ENCODE peak calls at places on chromosome 2, in five cellular contexts. One of them, this sample, is unnamed.

GRCh38 chr2:59301466-59302402 is 1060.6 kb upstream of the FANCL start:
- DNase-seq in HFF-Myc: peak; percentile 70
- DNase-seq in A549: peak; percentile 70
- DNase-seq in colonic mucosa: peak; percentile 34
- DNase-seq in aorta: no peak
- DNase-seq in this sample: peak; percentile 31

GRCh38 chr2:177738461-177739234 is 333.9 kb downstream of the PDE11A start:
- DNase-seq in HFF-Myc: no peak
- DNase-seq in A549: no peak
- DNase-seq in colonic mucosa: no peak
- DNase-seq in aorta: no peak
- DNase-seq in this sample: no peak

GRCh38 chr2:66700181-66700686 is 265.3 kb downstream of the MEIS1 start:
- DNase-seq in HFF-Myc: no peak
- DNase-seq in A549: no peak
- DNase-seq in colonic mucosa: no peak
- DNase-seq in aorta: no peak
- DNase-seq in this sample: no peak

GRCh38 chr2:71880846-71881610 is 266.6 kb downstream of the CYP26B1 start:
- DNase-seq in HFF-Myc: peak; percentile 67
- DNase-seq in A549: peak; percentile 47
- DNase-seq in colonic mucosa: peak; percentile 24
- DNase-seq in aorta: peak; percentile 94
- DNase-seq in this sample: peak; percentile 12

GRCh38 chr2:233422050-233422639 is 67.9 kb downstream of the DGKD start:
- DNase-seq in HFF-Myc: no peak
- DNase-seq in A549: peak; percentile 97
- DNase-seq in colonic mucosa: peak; percentile 89
- DNase-seq in aorta: no peak
- DNase-seq in this sample: no peak

GRCh38 chr2:156110890-156111289 is 221.6 kb downstream of the NR4A2 start:
- DNase-seq in HFF-Myc: no peak
- DNase-seq in A549: peak; percentile 46
- DNase-seq in colonic mucosa: peak; percentile 45
- DNase-seq in aorta: no peak
- DNase-seq in this sample: no peak

GRCh38 chr2:165163771-165164170 is 40.1 kb downstream of the SCN3A start:
- DNase-seq in HFF-Myc: no peak
- DNase-seq in A549: no peak
- DNase-seq in colonic mucosa: no peak
- DNase-seq in aorta: no peak
- DNase-seq in this sample: peak; percentile 3

GRCh38 chr2:135473567-135473966 is 57.5 kb downstream of the ZRANB3 start:
- DNase-seq in HFF-Myc: no peak
- DNase-seq in A549: peak; percentile 27
- DNase-seq in colonic mucosa: no peak
- DNase-seq in aorta: no peak
- DNase-seq in this sample: no peak

GRCh38 chr2:165837122-165837521 is 43.1 kb upstream of the GALNT3 start:
- DNase-seq in HFF-Myc: no peak
- DNase-seq in A549: peak; percentile 7
- DNase-seq in colonic mucosa: no peak
- DNase-seq in aorta: no peak
- DNase-seq in this sample: peak; percentile 14

GRCh38 chr2:45258251-45258775 is 249.1 kb upstream of the SIX2 start:
- DNase-seq in HFF-Myc: no peak
- DNase-seq in A549: no peak
- DNase-seq in colonic mucosa: no peak
- DNase-seq in aorta: no peak
- DNase-seq in this sample: no peak

GRCh38 chr2:61536086-61536722 is 2.0 kb downstream of the XPO1 start:
- DNase-seq in HFF-Myc: no peak
- DNase-seq in A549: peak; percentile 30
- DNase-seq in colonic mucosa: no peak
- DNase-seq in aorta: peak; percentile 92
- DNase-seq in this sample: no peak

GRCh38 chr2:38572167-38572566 is 30.6 kb downstream of the HNRNPLL start:
- DNase-seq in HFF-Myc: peak; percentile 12
- DNase-seq in A549: no peak
- DNase-seq in colonic mucosa: no peak
- DNase-seq in aorta: no peak
- DNase-seq in this sample: peak; percentile 23

GRCh38 chr2:96547203-96547641 is 10.7 kb downstream of the ARID5A start:
- DNase-seq in HFF-Myc: no peak
- DNase-seq in A549: no peak
- DNase-seq in colonic mucosa: no peak
- DNase-seq in aorta: peak; percentile 68
- DNase-seq in this sample: no peak

DNA sequence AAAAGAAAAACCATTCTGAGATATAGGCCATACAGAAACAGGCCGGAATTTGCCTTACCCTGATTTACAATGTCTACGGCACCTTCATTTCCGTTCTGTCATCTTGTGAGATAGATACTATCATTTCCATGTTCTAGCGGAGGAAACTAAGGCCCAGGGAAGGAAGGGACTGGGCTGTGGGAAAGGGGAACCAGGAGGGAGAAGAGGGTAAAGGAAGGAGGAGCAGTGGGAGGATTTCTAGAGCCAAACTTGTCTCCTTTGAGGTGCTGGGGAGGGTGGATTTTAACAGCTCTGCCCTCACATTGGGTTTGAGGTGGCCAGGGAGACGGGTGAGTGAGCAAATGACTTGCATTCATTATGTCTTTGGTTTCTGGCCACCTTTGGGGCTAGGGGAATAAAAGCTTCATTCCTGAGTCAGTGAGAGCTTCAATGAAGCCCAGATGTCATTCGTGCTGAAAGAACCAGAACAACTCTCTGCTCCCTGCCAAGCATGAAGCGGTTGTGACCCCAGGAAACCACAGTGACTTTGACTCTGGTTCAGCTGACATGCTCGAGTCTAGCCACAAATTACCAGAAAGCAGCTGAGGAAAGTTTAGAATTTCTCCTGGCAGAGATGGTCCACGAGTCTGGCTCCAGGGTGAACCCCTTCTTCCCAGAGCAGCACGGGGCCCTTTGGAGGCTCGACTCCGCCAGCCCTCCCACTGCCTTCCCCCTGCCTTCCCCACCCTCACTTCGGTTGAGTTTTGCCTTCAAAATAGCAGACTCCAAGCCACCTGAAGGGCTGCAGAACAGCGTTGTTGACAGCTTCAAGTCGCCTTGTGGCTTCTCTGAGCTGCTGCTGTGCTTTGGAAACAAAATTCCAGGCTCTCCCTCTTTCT is 3.8 kb downstream of the ACTG2 start:
- DNase-seq in HFF-Myc: peak; percentile 85
- DNase-seq in A549: no peak
- DNase-seq in colonic mucosa: no peak
- DNase-seq in aorta: peak; percentile 63
- DNase-seq in this sample: peak; percentile 53
- H3K4me3 ChIP-seq in HFF-Myc: no peak overlapping the region
- H3K4me3 ChIP-seq in A549: no peak overlapping the region
- H3K4me3 ChIP-seq in colonic mucosa: peak overlapping the region; percentile 7
- H3K4me3 ChIP-seq in aorta: peak overlapping the region; percentile 16
- H3K4me3 ChIP-seq in this sample: peak overlapping the region; percentile 6

GRCh38 chr2:77336013-77336412 is 186.2 kb downstream of the LRRTM4 start:
- DNase-seq in HFF-Myc: no peak
- DNase-seq in A549: no peak
- DNase-seq in colonic mucosa: no peak
- DNase-seq in aorta: no peak
- DNase-seq in this sample: no peak
- H3K4me3 ChIP-seq in HFF-Myc: no peak overlapping the region
- H3K4me3 ChIP-seq in A549: no peak overlapping the region
- H3K4me3 ChIP-seq in colonic mucosa: no peak overlapping the region
- H3K4me3 ChIP-seq in aorta: no peak overlapping the region
- H3K4me3 ChIP-seq in this sample: no peak overlapping the region

DNA sequence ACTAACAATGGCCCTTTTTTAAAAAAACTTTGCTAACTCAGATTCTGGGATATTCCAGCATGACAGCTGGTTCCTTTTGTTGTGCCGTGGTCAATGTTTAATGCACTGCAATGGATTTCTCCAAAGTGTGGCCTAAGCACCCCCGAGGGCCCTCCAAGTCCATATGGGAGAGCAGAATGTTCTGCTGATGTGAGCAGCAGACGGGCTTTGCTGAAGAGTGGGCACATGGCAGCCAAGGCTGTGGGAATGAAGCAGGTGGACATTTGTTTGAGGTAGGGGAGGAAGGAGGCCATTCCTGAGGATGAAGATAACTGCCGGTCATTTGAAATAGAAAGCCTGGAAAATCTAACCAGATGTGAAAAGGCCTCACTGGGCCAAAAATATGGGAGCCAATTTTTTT is 483.7 kb upstream of the GCFC2 start:
- DNase-seq in HFF-Myc: no peak
- DNase-seq in A549: no peak
- DNase-seq in colonic mucosa: no peak
- DNase-seq in aorta: no peak
- DNase-seq in this sample: no peak
- H3K4me3 ChIP-seq in HFF-Myc: no peak overlapping the region
- H3K4me3 ChIP-seq in A549: no peak overlapping the region
- H3K4me3 ChIP-seq in colonic mucosa: no peak overlapping the region
- H3K4me3 ChIP-seq in aorta: no peak overlapping the region
- H3K4me3 ChIP-seq in this sample: no peak overlapping the region

GRCh38 chr2:167292430-167293171 is 404.3 kb downstream of the XIRP2 start:
- DNase-seq in HFF-Myc: peak; percentile 53
- DNase-seq in A549: peak; percentile 80
- DNase-seq in colonic mucosa: peak; percentile 91
- DNase-seq in aorta: peak; percentile 94
- DNase-seq in this sample: peak; percentile 38

GRCh38 chr2:167297292-167297691 is 409.0 kb downstream of the XIRP2 start:
- DNase-seq in HFF-Myc: no peak
- DNase-seq in A549: no peak
- DNase-seq in colonic mucosa: no peak
- DNase-seq in aorta: no peak
- DNase-seq in this sample: no peak

GRCh38 chr2:167294775-167295140 is 406.5 kb downstream of the XIRP2 start:
- DNase-seq in HFF-Myc: no peak
- DNase-seq in A549: no peak
- DNase-seq in colonic mucosa: no peak
- DNase-seq in aorta: no peak
- DNase-seq in this sample: no peak

GRCh38 chr2:167293172-167293781 is 405.0 kb downstream of the XIRP2 start:
- DNase-seq in HFF-Myc: no peak
- DNase-seq in A549: peak; percentile 6
- DNase-seq in colonic mucosa: peak; percentile 40
- DNase-seq in aorta: no peak
- DNase-seq in this sample: no peak

DNA sequence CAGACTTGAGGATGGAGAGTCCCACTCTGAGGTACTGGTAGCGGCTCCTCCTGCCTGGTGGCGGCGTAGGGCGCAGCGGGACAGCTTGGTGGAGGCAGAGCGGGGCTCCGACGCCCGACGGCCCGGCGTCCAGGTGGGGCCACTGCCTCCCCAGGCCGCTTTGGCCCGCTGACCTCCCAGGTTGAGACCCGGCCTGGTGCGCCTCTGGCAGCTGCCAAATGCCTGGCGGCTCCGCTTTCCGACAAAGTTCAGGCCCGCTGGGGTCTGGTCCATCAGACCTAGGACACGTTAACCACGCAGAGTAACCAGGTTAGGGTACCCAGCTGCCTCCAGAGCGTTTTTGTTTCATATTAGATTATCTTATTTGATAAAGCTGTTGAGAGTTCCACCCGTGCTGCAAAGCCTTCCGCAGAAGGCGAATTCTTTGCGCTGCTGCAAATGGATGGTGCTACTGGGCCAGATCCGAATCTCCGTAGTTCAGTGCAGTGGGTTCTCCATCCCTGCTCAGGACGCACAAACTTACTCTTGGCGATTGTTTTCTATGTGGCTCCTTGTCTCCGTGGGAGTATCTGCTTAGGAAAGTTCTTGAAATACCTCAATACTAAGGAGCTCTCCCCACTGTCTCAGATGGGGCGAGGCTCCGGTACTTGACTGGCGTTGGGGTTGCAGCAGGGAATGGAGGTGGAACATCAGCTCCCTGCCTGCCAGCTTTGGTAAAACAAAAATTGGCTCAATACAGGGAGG is 405.9 kb downstream of the XIRP2 start:
- DNase-seq in HFF-Myc: no peak
- DNase-seq in A549: peak; percentile 7
- DNase-seq in colonic mucosa: peak; percentile 54
- DNase-seq in aorta: peak; percentile 76
- DNase-seq in this sample: no peak
- H3K4me3 ChIP-seq in HFF-Myc: peak overlapping the region; percentile 54
- H3K4me3 ChIP-seq in A549: peak overlapping the region; percentile 73
- H3K4me3 ChIP-seq in colonic mucosa: peak overlapping the region; percentile 78
- H3K4me3 ChIP-seq in aorta: peak overlapping the region; percentile 46
- H3K4me3 ChIP-seq in this sample: peak overlapping the region; percentile 68

DNA sequence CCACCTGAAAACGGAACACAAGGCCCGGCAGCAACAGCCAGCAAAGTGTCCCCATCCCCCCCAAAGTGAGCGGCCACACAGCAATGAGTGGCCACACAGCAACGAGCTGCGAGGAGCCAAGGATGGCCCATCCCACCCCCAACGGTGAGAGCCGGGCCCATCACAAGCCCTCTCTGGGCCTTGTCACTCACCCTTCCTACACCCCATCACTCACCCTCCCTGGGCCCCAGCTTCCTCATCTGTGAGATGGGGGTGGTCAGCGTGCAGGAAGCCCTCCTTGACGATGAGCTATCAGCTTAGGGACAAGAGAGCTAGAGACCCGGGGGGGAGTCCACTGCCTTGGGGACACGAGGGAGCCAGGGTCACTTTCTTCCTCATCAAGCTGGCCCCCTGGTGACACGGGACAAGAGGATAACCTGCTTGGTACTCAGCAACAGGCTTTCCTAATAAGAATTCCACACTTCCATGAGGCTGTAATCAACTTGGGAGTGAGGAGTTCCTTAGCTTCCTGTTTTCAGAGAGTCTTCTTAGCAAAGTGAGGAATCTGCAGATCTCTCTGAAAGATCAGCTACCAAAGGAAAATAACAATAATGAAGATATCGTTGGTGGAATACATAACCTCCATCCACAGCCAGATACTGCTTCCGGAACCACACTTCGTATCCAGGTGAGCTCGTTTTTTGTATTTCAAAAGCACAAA is 92.7 kb downstream of the HDAC4 start:
- DNase-seq in HFF-Myc: no peak
- DNase-seq in A549: no peak
- DNase-seq in colonic mucosa: no peak
- DNase-seq in aorta: peak; percentile 66
- DNase-seq in this sample: no peak
- H3K4me3 ChIP-seq in HFF-Myc: no peak overlapping the region
- H3K4me3 ChIP-seq in A549: no peak overlapping the region
- H3K4me3 ChIP-seq in colonic mucosa: peak overlapping the region; percentile 10
- H3K4me3 ChIP-seq in aorta: no peak overlapping the region
- H3K4me3 ChIP-seq in this sample: peak overlapping the region; percentile 52

GRCh38 chr2:33134764-33135560 is 188.2 kb downstream of the LTBP1 start:
- DNase-seq in HFF-Myc: no peak
- DNase-seq in A549: no peak
- DNase-seq in colonic mucosa: no peak
- DNase-seq in aorta: no peak
- DNase-seq in this sample: no peak
- H3K4me3 ChIP-seq in HFF-Myc: peak overlapping the region; percentile 57
- H3K4me3 ChIP-seq in A549: no peak overlapping the region
- H3K4me3 ChIP-seq in colonic mucosa: peak overlapping the region; percentile 3
- H3K4me3 ChIP-seq in aorta: peak overlapping the region; percentile 91
- H3K4me3 ChIP-seq in this sample: peak overlapping the region; percentile 83

GRCh38 chr2:163348843-163349395 is 386.9 kb downstream of the FIGN start:
- DNase-seq in HFF-Myc: peak; percentile 41
- DNase-seq in A549: peak; percentile 91
- DNase-seq in colonic mucosa: peak; percentile 43
- DNase-seq in aorta: no peak
- DNase-seq in this sample: no peak
- H3K4me3 ChIP-seq in HFF-Myc: peak overlapping the region; percentile 14
- H3K4me3 ChIP-seq in A549: peak overlapping the region; percentile 44
- H3K4me3 ChIP-seq in colonic mucosa: peak overlapping the region; percentile 33
- H3K4me3 ChIP-seq in aorta: no peak overlapping the region
- H3K4me3 ChIP-seq in this sample: no peak overlapping the region